ENCODE peak calls at places on chromosomes 3 and 15, in five cellular contexts. T, C, F, P and M are unnamed samples.

GRCh38 chr3:9808345-9809037 is 1.6 kb upstream of the TTLL3 start:
- DNase-seq in T (peak), C (peak), F (peak), P (peak), M (peak)

GRCh38 chr3:93988283-93988682 is 8.3 kb downstream of the ARL13B start:
- DNase-seq in T (no peak), C (no peak), F (no peak), P (no peak), M (peak)

GRCh38 chr3:76753599-76753998 is 286.3 kb upstream of the ROBO2 start:
- DNase-seq in T (no peak), C (peak), F (no peak), P (peak), M (no peak)

GRCh38 chr3:134846943-134847342 is 51.9 kb downstream of the EPHB1 start:
- DNase-seq in T (peak), C (peak), F (peak), P (peak), M (peak)

GRCh38 chr3:17183951-17184550 is 299.3 kb downstream of the PLCL2 start:
- DNase-seq in T (no peak), C (peak), F (peak), P (no peak), M (peak)

GRCh38 chr3:53597136-53597915 is 102.9 kb downstream of the CACNA1D start:
- DNase-seq in T (no peak), C (no peak), F (no peak), P (no peak), M (no peak)

GRCh38 chr3:128933922-128934253 is 54.5 kb downstream of the ACAD9 start:
- DNase-seq in T (no peak), C (no peak), F (no peak), P (no peak), M (no peak)

GRCh38 chr3:25821746-25822573 is 32.1 kb downstream of the OXSM start:
- DNase-seq in T (no peak), C (no peak), F (no peak), P (no peak), M (no peak)

GRCh38 chr3:50572158-50572557 is 2.8 kb downstream of the HEMK1 start:
- DNase-seq in T (peak), C (peak), F (no peak), P (peak), M (peak)

GRCh38 chr3:85342915-85343314 is 384.1 kb downstream of the CADM2 start:
- DNase-seq in T (peak), C (no peak), F (no peak), P (peak), M (peak)

GRCh38 chr3:64612082-64612860 is 75.5 kb downstream of the ADAMTS9 start:
- DNase-seq in T (no peak), C (peak), F (no peak), P (peak), M (no peak)

GRCh38 chr3:195582947-195583346 is 793 bp downstream of the APOD start:
- DNase-seq in T (no peak), C (no peak), F (peak), P (no peak), M (no peak)

GRCh38 chr3:169694117-169694516 is 30.6 kb upstream of the MECOM start:
- DNase-seq in T (peak), C (no peak), F (no peak), P (no peak), M (no peak)

GRCh38 chr3:157647820-157648219 is 144.6 kb upstream of the VEPH1 start:
- DNase-seq in T (no peak), C (no peak), F (no peak), P (no peak), M (no peak)

GRCh38 chr3:98731720-98732238 is 31.4 kb upstream of the ST3GAL6 start:
- DNase-seq in T (no peak), C (no peak), F (no peak), P (peak), M (no peak)

GRCh38 chr15:73899197-73900128 is 26.1 kb downstream of the TBC1D21 start:
- DNase-seq in T (peak), C (peak), F (no peak), P (no peak), M (no peak)

GRCh38 chr3:99683876-99684275 is 45.5 kb downstream of the COL8A1 start:
- DNase-seq in T (no peak), C (no peak), F (no peak), P (no peak), M (no peak)

GRCh38 chr15:77505556-77505955 is 84.9 kb downstream of the HMG20A start:
- DNase-seq in T (no peak), C (no peak), F (no peak), P (no peak), M (no peak)

GRCh38 chr3:119160361-119160760 is 13.0 kb upstream of the UPK1B start:
- DNase-seq in T (no peak), C (no peak), F (no peak), P (no peak), M (peak)

GRCh38 chr15:72836676-72837325 is 53.2 kb upstream of the ADPGK start:
- DNase-seq in T (no peak), C (no peak), F (no peak), P (no peak), M (no peak)

GRCh38 chr3:46890132-46890531 is 12.6 kb downstream of the PTH1R start:
- DNase-seq in T (no peak), C (no peak), F (no peak), P (no peak), M (no peak)

GRCh38 chr15:39243396-39243795 is 337.5 kb upstream of the THBS1 start:
- DNase-seq in T (no peak), C (peak), F (no peak), P (no peak), M (no peak)

GRCh38 chr15:64970696-64971095 is 19.0 kb downstream of the SPG21 start:
- DNase-seq in T (no peak), C (no peak), F (no peak), P (no peak), M (no peak)

GRCh38 chr3:197718904-197719303 is 17.8 kb downstream of the RUBCN start:
- DNase-seq in T (no peak), C (peak), F (peak), P (peak), M (peak)

GRCh38 chr15:90167121-90167520 is 34.0 kb upstream of the SEMA4B start:
- DNase-seq in T (no peak), C (no peak), F (no peak), P (no peak), M (no peak)

GRCh38 chr3:10263549-10264363 is 15.5 kb downstream of the TATDN2 start:
- DNase-seq in T (peak), C (peak), F (peak), P (peak), M (peak)

GRCh38 chr3:152524198-152525140 is 255.7 kb downstream of the MBNL1 start:
- DNase-seq in T (peak), C (peak), F (peak), P (peak), M (peak)

GRCh38 chr3:172646439-172647015 is 64.3 kb downstream of the NCEH1 start:
- DNase-seq in T (no peak), C (peak), F (no peak), P (peak), M (peak)
- TF ChIP-seq EZH2phosphoT487 in T (no peak), C (no peak), F (no peak), P (no peak), M (no peak)

DNA sequence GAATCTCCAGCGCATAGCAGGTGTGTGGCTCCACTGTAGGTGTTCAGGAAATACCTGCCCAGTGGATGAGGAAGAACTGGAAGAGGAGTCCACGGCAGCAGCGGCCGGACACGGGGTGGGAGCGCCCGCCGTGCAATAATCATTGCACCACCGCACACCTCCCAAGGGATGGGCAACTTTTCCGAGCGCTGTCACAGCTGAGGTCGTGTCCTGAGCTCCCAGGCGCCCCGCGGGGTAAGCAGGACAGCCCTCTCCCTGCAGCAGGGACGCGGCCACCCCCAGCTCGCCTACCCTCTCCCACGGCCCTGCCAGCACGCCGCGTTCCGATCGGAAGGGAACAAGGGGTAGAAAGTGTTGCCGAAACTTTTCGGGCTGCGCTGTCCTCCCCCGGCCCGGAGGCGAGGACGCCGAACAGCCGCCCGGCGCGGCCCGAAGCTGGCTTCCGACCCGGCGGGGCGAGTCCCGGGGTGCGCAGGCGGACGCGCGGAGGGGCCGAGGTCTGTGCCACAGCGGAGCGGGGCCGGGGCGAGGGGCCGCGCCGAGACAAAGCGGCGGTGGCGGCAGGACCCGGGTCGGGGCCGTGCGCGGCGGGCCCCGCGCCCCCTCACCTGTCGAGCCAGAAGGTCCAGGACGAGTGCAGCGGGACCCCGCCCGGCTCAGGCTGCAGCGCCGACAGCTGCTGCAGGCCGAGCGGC is 471 bp downstream of the EIF4E3 start:
- DNase-seq in T (peak), C (peak), F (no peak), P (peak), M (peak)
- TF ChIP-seq EZH2 in T (no peak), C (no peak), F (no peak), P (no peak), M (no peak)

GRCh38 chr15:31364301-31365031 is 37.8 kb downstream of the KLF13 start:
- DNase-seq in T (peak), C (no peak), F (no peak), P (no peak), M (peak)
- TF ChIP-seq EZH2phosphoT487 in T (no peak), C (no peak), F (no peak), P (no peak), M (no peak)

GRCh38 chr15:60000824-60001641 is 3.1 kb upstream of the FOXB1 start:
- DNase-seq in T (peak), C (no peak), F (no peak), P (no peak), M (no peak)
- TF ChIP-seq EZH2 in T (no peak), C (no peak), F (no peak), P (peak), M (no peak)

DNA sequence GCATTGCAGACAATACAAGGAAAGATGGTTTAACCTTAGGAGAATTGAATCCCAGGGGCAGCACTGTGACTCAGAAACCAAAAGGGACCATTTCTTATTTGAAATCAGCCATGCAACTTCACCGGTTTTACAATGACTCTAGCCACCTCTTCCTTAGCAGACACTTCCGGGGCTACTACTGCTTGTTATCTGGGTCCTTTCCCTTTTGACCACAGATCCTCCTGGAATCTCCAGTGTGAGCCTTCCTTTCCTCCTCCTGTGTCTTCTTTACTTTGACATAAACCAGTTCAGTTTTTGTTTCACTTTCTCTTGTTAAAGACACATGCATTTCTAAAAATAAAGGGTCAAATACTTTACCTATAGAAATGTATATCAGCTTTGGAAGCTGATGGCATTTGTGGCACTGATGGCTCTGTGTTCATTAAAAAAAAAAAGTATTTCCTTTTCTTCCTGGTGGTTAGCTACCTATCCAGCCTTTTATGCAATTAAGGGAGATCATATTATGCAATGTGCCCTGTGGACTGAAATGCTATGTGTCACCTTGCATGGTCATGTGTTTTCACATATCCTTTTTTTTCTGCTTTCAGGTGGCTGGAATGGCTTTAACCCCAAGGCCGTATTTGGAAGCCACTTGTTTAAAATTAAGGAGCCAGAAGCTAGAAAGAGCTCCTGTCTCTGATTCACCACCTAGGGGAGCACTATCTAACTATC is 296.2 kb downstream of the CHL1 start:
- DNase-seq in T (no peak), C (no peak), F (no peak), P (peak), M (no peak)
- TF ChIP-seq EZH2phosphoT487 in T (no peak), C (no peak), F (no peak), P (no peak), M (no peak)

GRCh38 chr3:38038447-38038911 is 529 bp upstream of the DLEC1 start:
- DNase-seq in T (no peak), C (no peak), F (no peak), P (no peak), M (no peak)

GRCh38 chr3:38039899-38040261 is 872 bp downstream of the DLEC1 start:
- DNase-seq in T (peak), C (peak), F (no peak), P (peak), M (no peak)

GRCh38 chr3:38036906-38037305 is 2.1 kb upstream of the DLEC1 start:
- DNase-seq in T (no peak), C (no peak), F (no peak), P (no peak), M (no peak)

GRCh38 chr3:38040400-38040799 is 1.4 kb downstream of the DLEC1 start:
- DNase-seq in T (no peak), C (no peak), F (no peak), P (no peak), M (no peak)

GRCh38 chr3:38039101-38039898 is at the start of gene DLEC1:
- DNase-seq in T (peak), C (no peak), F (no peak), P (peak), M (no peak)
- TF ChIP-seq EZH2 in T (peak), C (no peak), F (no peak), P (no peak), M (no peak)

GRCh38 chr3:171584100-171584499 is 123.9 kb upstream of the TNIK start:
- DNase-seq in T (no peak), C (no peak), F (no peak), P (no peak), M (no peak)

GRCh38 chr3:171586274-171586673 is 126.1 kb upstream of the TNIK start:
- DNase-seq in T (no peak), C (no peak), F (no peak), P (no peak), M (no peak)

GRCh38 chr3:171585029-171585428 is 124.8 kb upstream of the TNIK start:
- DNase-seq in T (no peak), C (no peak), F (no peak), P (no peak), M (peak)
- TF ChIP-seq EZH2phosphoT487 in T (no peak), C (no peak), F (no peak), P (no peak), M (no peak)